ENCODE peak calls at places on chromosomes 6 and 20, in nine cellular contexts. L is CD14-positive monocyte, I is hepatocyte, H is HFF-Myc, Q is tibial artery, X is lung, O is epithelial cell of esophagus, C is endothelial cell of umbilical vein, A is RWPE1. Y is an unnamed sample.

GRCh38 chr6:15880262-15880973 is 217.6 kb upstream of the DTNBP1 start:
- DNase-seq in X (no peak), I (no peak), H (no peak), O (no peak), Q (no peak), L (no peak), A (no peak), C (no peak), Y (no peak)

GRCh38 chr6:51559059-51559458 is 528.4 kb downstream of the PKHD1 start:
- DNase-seq in X (no peak), A (peak), C (no peak), L (no peak), I (peak), O (peak), Q (no peak), H (no peak), Y (no peak)

GRCh38 chr6:14709066-14709670 is 536.7 kb upstream of the JARID2 start:
- DNase-seq in C (no peak), L (no peak), X (no peak), Q (no peak), A (no peak), O (peak), H (no peak), I (no peak), Y (no peak)

GRCh38 chr6:4647414-4648365 is 128.5 kb upstream of the CDYL start:
- DNase-seq in C (peak), Q (peak), X (peak), O (peak), H (peak), L (no peak), I (peak), A (peak), Y (no peak)

GRCh38 chr6:158972241-158973233 is 27.5 kb downstream of the RSPH3 start:
- DNase-seq in A (peak), H (peak), X (no peak), C (peak), O (peak), Q (no peak), L (no peak), I (peak), Y (peak)

GRCh38 chr20:44056010-44056698 is 130.8 kb downstream of the JPH2 start:
- DNase-seq in O (peak), A (peak), L (peak), X (no peak), H (no peak), I (peak), C (peak), Q (peak), Y (no peak)

GRCh38 chr6:133899556-133899955 is 10.6 kb downstream of the TCF21 start:
- DNase-seq in O (peak), H (no peak), X (no peak), I (no peak), C (no peak), L (no peak), Q (no peak), A (peak), Y (no peak)

GRCh38 chr6:2754396-2754795 is 3.7 kb upstream of the MYLK4 start:
- DNase-seq in I (no peak), H (no peak), Q (no peak), L (no peak), O (no peak), A (no peak), X (no peak), C (no peak), Y (no peak)

GRCh38 chr20:3818155-3819151 is 1.9 kb upstream of the AP5S1 start:
- DNase-seq in H (peak), X (peak), A (peak), C (peak), O (peak), I (peak), Q (no peak), L (peak), Y (no peak)

GRCh38 chr20:17442588-17442987 is 88.6 kb downstream of the BFSP1 start:
- DNase-seq in H (no peak), A (no peak), I (no peak), C (no peak), Q (no peak), O (no peak), X (no peak), L (no peak), Y (no peak)

GRCh38 chr6:29554764-29555163 is 4.8 kb downstream of the UBD start:
- DNase-seq in Q (no peak), X (no peak), A (no peak), I (no peak), L (no peak), H (no peak), O (peak), C (no peak), Y (no peak)

GRCh38 chr6:67639161-67639560 is 995.9 kb upstream of the ADGRB3 start:
- DNase-seq in C (no peak), L (no peak), H (no peak), O (no peak), X (no peak), Q (no peak), A (no peak), I (no peak), Y (no peak)

GRCh38 chr6:157188213-157188612 is 135.1 kb downstream of the TMEM242 start:
- DNase-seq in Q (no peak), I (no peak), C (no peak), O (no peak), X (no peak), A (no peak), H (no peak), L (no peak), Y (no peak)

GRCh38 chr20:64223526-64224067 is 32.0 kb upstream of the PCMTD2 start:
- DNase-seq in H (no peak), Q (no peak), O (peak), A (no peak), I (peak), L (no peak), C (peak), X (no peak), Y (no peak)

GRCh38 chr20:31819083-31819784 is at the start of gene MYLK2:
- DNase-seq in A (no peak), H (no peak), L (no peak), I (no peak), X (no peak), C (no peak), O (no peak), Q (peak), Y (no peak)

GRCh38 chr6:157019733-157020132 is 242.6 kb downstream of the ARID1B start:
- DNase-seq in X (no peak), A (no peak), I (peak), Q (no peak), H (no peak), O (no peak), L (no peak), C (peak), Y (no peak)

GRCh38 chr20:409697-410559 is 1.8 kb downstream of the RBCK1 start:
- DNase-seq in L (no peak), A (no peak), Q (peak), H (no peak), I (no peak), X (no peak), C (no peak), O (no peak), Y (no peak)

GRCh38 chr6:52994031-52994788 is 874 bp downstream of the GSTA4 start:
- DNase-seq in I (peak), O (peak), H (no peak), Q (peak), A (peak), C (peak), X (peak), L (no peak), Y (no peak)

GRCh38 chr6:44925100-44925739 is 402.9 kb upstream of the RUNX2 start:
- DNase-seq in Q (no peak), A (no peak), L (no peak), X (no peak), O (peak), C (peak), H (no peak), I (peak), Y (no peak)

GRCh38 chr6:118748311-118749062 is 97.1 kb upstream of the CEP85L start:
- DNase-seq in C (peak), X (no peak), O (peak), L (no peak), Q (no peak), H (peak), A (no peak), I (no peak), Y (no peak)

GRCh38 chr20:21781446-21782075 is 76.1 kb downstream of the PAX1 start:
- DNase-seq in A (no peak), O (no peak), H (no peak), I (no peak), X (no peak), Q (no peak), C (no peak), L (no peak), Y (no peak)

GRCh38 chr20:24149881-24150307 is 161.3 kb upstream of the GGTLC1 start:
- DNase-seq in L (no peak), C (no peak), H (no peak), Q (no peak), A (no peak), O (no peak), X (no peak), I (peak), Y (no peak)

GRCh38 chr6:24838081-24838480 is 39.4 kb upstream of the ARMH2 start:
- DNase-seq in A (no peak), H (no peak), L (no peak), C (no peak), Q (no peak), I (no peak), O (no peak), X (no peak), Y (no peak)

GRCh38 chr6:20211941-20212391 is 303 bp downstream of the MBOAT1 start:
- DNase-seq in X (no peak), A (peak), L (no peak), O (peak), Q (no peak), I (peak), C (no peak), H (no peak), Y (no peak)

GRCh38 chr6:30735668-30736314 is 6.7 kb downstream of the FLOT1 start:
- DNase-seq in I (no peak), H (no peak), C (no peak), L (no peak), O (no peak), X (no peak), A (no peak), Q (no peak), Y (no peak)

GRCh38 chr6:15313367-15313766 is 67.5 kb downstream of the JARID2 start:
- DNase-seq in L (no peak), Q (peak), I (no peak), O (no peak), H (no peak), C (no peak), X (peak), A (no peak), Y (no peak)

GRCh38 chr6:36968266-36968977 is 13.9 kb downstream of the PI16 start:
- DNase-seq in I (no peak), H (no peak), O (peak), C (no peak), A (peak), X (no peak), L (peak), Q (peak), Y (no peak)

GRCh38 chr6:109963598-109964170 is 14.4 kb upstream of the GPR6 start:
- DNase-seq in C (no peak), O (peak), X (no peak), H (no peak), Q (no peak), A (no peak), I (no peak), L (no peak), Y (no peak)

GRCh38 chr6:115573866-115574265 is 486.8 kb downstream of the FRK start:
- DNase-seq in Q (no peak), X (no peak), I (no peak), H (no peak), O (no peak), C (no peak), L (no peak), A (no peak), Y (no peak)

GRCh38 chr6:56529594-56530191 is 113.0 kb downstream of the DST start:
- DNase-seq in X (no peak), I (no peak), Q (no peak), C (no peak), H (no peak), L (no peak), O (no peak), A (no peak), Y (no peak)

GRCh38 chr20:35353646-35354045 is 58.1 kb downstream of the UQCC1 start:
- DNase-seq in Q (no peak), X (no peak), C (no peak), I (no peak), A (no peak), O (no peak), H (no peak), L (no peak), Y (no peak)

GRCh38 chr6:154629127-154629526 is 104.1 kb upstream of the SCAF8 start:
- DNase-seq in L (no peak), X (no peak), I (no peak), A (no peak), Q (no peak), H (no peak), C (no peak), O (no peak), Y (no peak)

GRCh38 chr6:11224252-11224965 is 8.1 kb downstream of the NEDD9 start:
- DNase-seq in X (no peak), H (no peak), A (no peak), C (peak), I (no peak), Q (no peak), L (no peak), O (no peak), Y (no peak)

GRCh38 chr20:58692579-58693225 is at the start of gene NPEPL1:
- DNase-seq in C (peak), X (peak), Q (peak), H (no peak), I (peak), O (peak), L (peak), A (peak), Y (no peak)

GRCh38 chr20:17762873-17763557 is 63.2 kb downstream of the BANF2 start:
- DNase-seq in I (no peak), C (no peak), H (no peak), X (no peak), A (peak), Q (no peak), L (no peak), O (peak), Y (no peak)

GRCh38 chr6:132961122-132961521 is 146.8 kb downstream of the RPS12 start:
- DNase-seq in O (peak), X (no peak), Q (no peak), L (no peak), I (peak), A (peak), H (no peak), C (peak), Y (no peak)

GRCh38 chr6:126210398-126211075 is 129.4 kb upstream of the CENPW start:
- DNase-seq in Q (no peak), I (no peak), O (no peak), L (no peak), C (no peak), H (no peak), X (no peak), A (no peak), Y (no peak)

GRCh38 chr20:21564127-21564773 is 50.4 kb upstream of the NKX2-2 start:
- DNase-seq in I (no peak), C (no peak), Q (no peak), X (no peak), L (no peak), A (no peak), O (no peak), H (no peak), Y (no peak)

GRCh38 chr6:57262901-57263694 is 41.0 kb upstream of the RAB23 start:
- DNase-seq in L (no peak), Q (peak), O (no peak), X (no peak), I (no peak), A (no peak), C (peak), H (peak), Y (no peak)

DNA sequence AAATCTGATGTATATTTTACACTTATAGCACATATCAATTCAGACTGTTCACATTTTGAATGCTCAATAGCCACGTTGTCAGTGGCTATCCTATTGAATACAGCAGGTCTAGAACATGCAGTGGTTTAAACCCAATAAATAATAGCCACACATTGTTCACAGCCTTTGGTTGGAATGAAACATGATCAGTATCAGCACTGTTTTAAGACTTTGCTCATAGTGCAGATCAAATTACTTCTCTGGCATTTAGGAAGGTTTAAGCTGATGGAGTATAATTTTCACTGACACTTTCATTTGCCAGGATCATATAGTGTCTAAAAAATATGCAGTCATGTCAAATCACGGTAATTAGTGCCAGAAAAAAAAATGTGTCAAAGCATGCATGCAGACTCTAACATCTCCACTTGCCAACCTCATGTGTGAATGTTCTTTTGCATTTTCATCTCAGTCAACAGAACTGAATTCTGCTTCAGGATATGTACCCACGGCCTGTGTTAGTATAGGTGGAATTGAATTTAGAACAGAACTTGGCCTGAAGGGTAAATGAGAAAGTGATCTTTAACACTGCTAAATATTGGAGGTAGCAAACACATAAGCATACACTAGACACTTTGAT is 184.1 kb downstream of the SLC24A3 start:
- DNase-seq in O (no peak), C (no peak), L (no peak), A (no peak), I (no peak), X (no peak), H (no peak), Q (no peak), Y (no peak)
- TF ChIP-seq CTCF in O (no peak), C (no peak), L (no peak), A (no peak), I (no peak), X (no peak), H (no peak), Q (no peak), Y (no peak)

DNA sequence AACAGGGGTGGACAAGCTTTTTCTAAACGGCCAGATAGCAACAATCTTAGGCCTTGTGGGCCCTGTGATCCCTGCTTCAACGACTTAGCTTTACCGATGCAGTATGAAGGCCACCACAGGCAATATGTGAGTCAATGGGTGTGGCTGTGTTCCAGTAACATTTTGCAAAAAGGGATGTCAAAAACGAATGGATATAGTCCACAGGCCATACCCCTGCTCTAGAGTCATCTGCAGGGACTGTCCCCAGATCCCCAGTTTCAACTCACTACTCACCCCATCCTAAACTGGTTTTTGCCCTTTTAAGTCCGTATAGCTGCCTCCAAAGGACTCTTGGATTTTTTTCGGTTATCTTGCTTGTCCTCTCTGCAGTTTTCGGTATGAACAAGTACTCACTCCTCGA is 34.4 kb downstream of the ECT2L start:
- DNase-seq in O (no peak), C (no peak), A (no peak), L (no peak), H (no peak), I (no peak), Q (no peak), X (no peak), Y (no peak)
- TF ChIP-seq CTCF in O (no peak), C (no peak), A (no peak), L (no peak), H (no peak), I (no peak), Q (no peak), X (no peak), Y (no peak)

GRCh38 chr20:52035498-52035897 is 156.1 kb downstream of the ZFP64 start:
- DNase-seq in C (no peak), I (no peak), H (no peak), O (no peak), X (no peak), L (no peak), Q (no peak), A (no peak), Y (no peak)
- TF ChIP-seq CTCF in C (no peak), I (no peak), H (no peak), O (no peak), X (no peak), L (no peak), Q (no peak), A (no peak), Y (no peak)

GRCh38 chr6:113570651-113571050 is 286.5 kb upstream of the MARCKS start:
- DNase-seq in A (no peak), O (no peak), X (no peak), H (no peak), I (no peak), Q (no peak), L (no peak), C (peak), Y (no peak)
- TF ChIP-seq CTCF in A (no peak), O (peak), X (no peak), H (no peak), I (peak), Q (no peak), L (no peak), C (no peak), Y (no peak)

GRCh38 chr6:124870611-124871201 is 91.5 kb upstream of the RNF217 start:
- DNase-seq in H (peak), Q (no peak), O (peak), A (peak), I (peak), L (no peak), C (peak), X (no peak), Y (no peak)
- TF ChIP-seq CTCF in H (peak), Q (peak), O (peak), A (peak), I (peak), L (peak), C (peak), X (peak), Y (no peak)

DNA sequence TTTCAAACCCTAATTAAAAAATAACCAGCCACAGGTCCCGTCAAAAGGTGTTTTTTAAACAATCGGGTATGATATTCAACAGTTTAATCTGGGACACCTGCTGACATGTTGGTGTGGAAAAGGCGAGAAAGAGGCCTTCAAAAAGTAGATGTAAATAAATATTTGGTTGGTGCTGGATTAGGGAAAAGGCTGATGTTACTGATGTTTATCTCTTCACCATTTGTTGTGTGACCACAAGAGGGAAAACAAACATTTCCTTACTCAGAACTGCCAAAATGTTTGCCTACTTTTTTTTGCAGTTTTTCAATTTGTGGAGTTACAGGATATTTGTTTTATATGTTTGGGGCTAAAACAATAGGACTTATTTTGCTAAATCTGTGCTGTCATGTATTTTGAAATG is 745 bp downstream of the SASH1 start:
- DNase-seq in C (peak), L (no peak), A (no peak), H (no peak), X (no peak), O (no peak), Q (no peak), I (no peak), Y (no peak)
- TF ChIP-seq CTCF in C (no peak), L (no peak), A (no peak), H (no peak), X (no peak), O (peak), Q (no peak), I (no peak), Y (no peak)